ENCODE peak calls at places on chromosome 16, in five cellular contexts. Z is H7; K is neuronal stem cell; A is heart right ventricle; E is CD4-positive, alpha-beta T cell. R is an unnamed sample. For H3K27me3, the result is how much of the 10 kb centered on the place peaks cover.

GRCh38 chr16:28946681-28947080 is 4.1 kb upstream of the NFATC2IP start:
- DNase-seq in A (no peak), E (no peak), Z (no peak), K (no peak), R (no peak)

GRCh38 chr16:52469775-52470174 is 77.2 kb downstream of the TOX3 start:
- DNase-seq in Z (no peak), A (no peak), E (no peak), K (no peak), R (no peak)

GRCh38 chr16:49462989-49463371 is 89.4 kb downstream of the C16orf78 start:
- DNase-seq in A (no peak), E (no peak), K (no peak), Z (peak), R (peak)

GRCh38 chr16:23072769-23073549 is 76.3 kb downstream of the USP31 start:
- DNase-seq in Z (no peak), A (no peak), E (no peak), K (no peak), R (no peak)

GRCh38 chr16:72469932-72470331 is 298.0 kb upstream of the PMFBP1 start:
- DNase-seq in K (no peak), E (no peak), Z (no peak), A (no peak), R (no peak)

GRCh38 chr16:74844041-74844826 is 69.6 kb upstream of the FA2H start:
- DNase-seq in E (no peak), A (no peak), K (no peak), Z (no peak), R (no peak)

GRCh38 chr16:90032664-90033346 is 13.5 kb upstream of the DBNDD1 start:
- DNase-seq in K (no peak), A (no peak), E (no peak), Z (no peak), R (no peak)

GRCh38 chr16:81745704-81746558 is 33.2 kb upstream of the PLCG2 start:
- DNase-seq in K (no peak), A (peak), Z (peak), E (peak), R (peak)

GRCh38 chr16:11669380-11670146 is 1.3 kb downstream of the SNN start:
- DNase-seq in K (no peak), A (peak), E (no peak), Z (peak), R (no peak)

GRCh38 chr16:23504453-23505179 is 5.7 kb downstream of the GGA2 start:
- DNase-seq in A (peak), E (peak), Z (no peak), K (peak), R (peak)

GRCh38 chr16:28990375-28991040 is 5.7 kb downstream of the LAT start:
- DNase-seq in A (no peak), Z (no peak), K (no peak), E (peak), R (no peak)

GRCh38 chr16:27841911-27842310 is 221.6 kb downstream of the GSG1L start:
- DNase-seq in Z (no peak), K (no peak), A (no peak), E (no peak), R (no peak)

GRCh38 chr16:57544129-57544653 is 1.7 kb downstream of the ADGRG5 start:
- DNase-seq in Z (peak), A (peak), E (no peak), K (no peak), R (peak)

GRCh38 chr16:48244863-48245195 is 729 bp downstream of the LONP2 start:
- DNase-seq in Z (no peak), K (no peak), E (no peak), A (no peak), R (no peak)

DNA sequence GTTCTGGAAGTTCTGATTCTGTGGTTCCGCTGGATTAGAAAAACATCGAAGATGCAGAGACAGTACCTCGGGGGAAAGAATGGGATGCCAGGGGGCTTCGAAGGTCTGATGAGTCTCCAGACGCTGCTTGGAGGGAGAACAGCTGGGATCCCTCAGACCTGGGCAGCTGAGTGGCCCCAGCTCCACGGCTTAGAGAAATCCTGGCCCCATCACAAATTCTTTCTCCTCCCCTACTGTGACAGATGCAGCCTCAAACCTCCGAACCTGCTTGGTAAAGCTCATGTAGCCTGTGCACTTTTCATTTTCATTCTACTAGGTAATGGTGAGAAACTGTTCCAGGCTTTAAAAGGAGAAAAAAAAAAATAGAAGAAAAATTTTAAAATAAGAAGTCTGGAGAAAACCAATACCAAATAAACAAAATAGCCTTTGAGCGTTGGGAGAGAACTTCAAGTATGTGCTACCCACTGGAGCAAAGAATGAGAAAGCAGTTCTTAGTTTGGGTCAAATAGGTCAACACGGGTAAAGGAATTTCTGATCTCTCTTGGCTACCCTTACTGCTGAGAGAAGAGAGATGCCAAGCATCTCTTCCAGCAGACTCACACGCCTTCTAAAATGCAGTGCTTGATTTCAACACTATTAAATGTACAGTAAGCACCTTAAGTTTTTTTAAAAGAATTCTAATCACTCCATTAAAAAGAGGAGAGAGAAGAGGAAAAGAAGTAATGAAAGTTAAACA is 19.9 kb downstream of the MAF start:
- DNase-seq in E (no peak), K (no peak), Z (no peak), A (no peak), R (no peak)
- H3K27me3 ChIP-seq in E (under half), K (under half), Z (under half), A (under half), R (under half)

GRCh38 chr16:88686062-88686438 is 257 bp downstream of the SNAI3 start:
- DNase-seq in E (peak), Z (no peak), A (no peak), K (no peak), R (no peak)
- H3K27me3 ChIP-seq in E (under half), Z (under half), A (half or more), K (under half), R (under half)

GRCh38 chr16:85902366-85903155 is 3.6 kb downstream of the IRF8 start:
- DNase-seq in E (peak), Z (peak), K (no peak), A (no peak), R (no peak)
- H3K27me3 ChIP-seq in E (under half), Z (under half), K (under half), A (half or more), R (under half)

DNA sequence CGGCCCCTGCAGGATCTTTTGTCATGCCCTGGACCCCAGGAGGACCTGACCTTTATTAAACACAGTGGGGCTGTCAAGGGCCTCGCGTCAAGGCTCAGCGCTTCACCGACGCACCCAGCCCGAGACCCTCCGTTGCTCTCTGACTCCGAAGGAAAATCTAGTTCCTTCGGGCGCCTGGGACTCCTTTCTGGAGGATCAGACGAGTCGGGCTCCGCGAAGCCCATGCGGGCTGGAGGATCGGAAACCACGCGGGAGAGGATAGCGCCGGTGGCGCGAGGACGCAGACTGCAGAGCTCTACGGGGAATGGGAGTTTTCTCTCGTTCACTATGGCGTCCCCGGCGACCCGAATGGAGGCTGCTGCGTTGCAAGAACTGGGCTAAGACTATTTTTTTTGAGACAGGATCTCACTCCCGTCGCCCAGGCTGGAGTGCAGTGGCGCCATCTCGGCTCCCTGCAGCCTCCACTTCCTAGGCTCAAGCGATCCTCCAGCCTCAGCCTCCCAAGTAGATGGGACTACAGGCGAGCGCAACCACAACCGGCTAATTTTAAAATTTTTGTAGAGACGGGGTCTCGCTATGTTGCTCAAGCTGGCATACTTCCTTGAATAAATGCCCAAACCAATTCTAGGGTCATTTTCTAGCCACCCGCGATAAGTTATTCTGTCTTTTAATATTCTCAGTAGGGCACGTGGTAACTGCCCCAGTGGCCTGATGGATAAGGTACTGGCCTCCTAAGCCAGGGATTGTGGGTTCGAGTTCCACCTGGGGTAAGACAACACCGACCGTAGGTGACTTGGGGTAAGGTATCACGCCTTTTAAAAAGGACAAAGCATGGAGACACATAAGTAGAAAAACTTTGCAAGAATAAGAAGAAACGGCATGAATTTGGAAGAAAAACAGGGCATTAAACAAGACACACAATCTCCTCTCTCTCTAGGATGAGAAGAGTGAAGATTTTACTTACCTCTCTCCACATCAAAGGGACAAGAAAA is 5.5 kb downstream of the OR1F1 start:
- DNase-seq in K (no peak), Z (peak), A (no peak), E (no peak), R (no peak)
- H3K27me3 ChIP-seq in K (under half), Z (under half), A (half or more), E (half or more), R (under half)